ENCODE peak calls at places on chromosomes 12 and 14, in nine cellular contexts. One of them, this sample, is unnamed.

GRCh38 chr12:75913502-75914110 is 118.0 kb downstream of the PHLDA1 start:
- DNase-seq in kidney: no peak
- DNase-seq in NCI-H345: peak
- DNase-seq in activated CD4-positive, alpha-beta T cell treated with anti-CD3 and anti-CD28 coated beads, Interleukin-2, amount 10 ng/mL, durations not matched to agents 7 days and 5 days: no peak
- DNase-seq in hepatic stellate cell: no peak
- DNase-seq in NCI-H1417: no peak
- DNase-seq in brain microvascular endothelial cell: no peak
- DNase-seq in mesothelial cell of epicardium: no peak
- DNase-seq in NCI-H1436: no peak
- DNase-seq in this sample: no peak

GRCh38 chr14:26204362-26204953 is 393.4 kb downstream of the NOVA1 start:
- DNase-seq in NCI-H345: no peak
- DNase-seq in brain microvascular endothelial cell: no peak
- DNase-seq in activated CD4-positive, alpha-beta T cell treated with anti-CD3 and anti-CD28 coated beads, Interleukin-2, amount 10 ng/mL, durations not matched to agents 7 days and 5 days: no peak
- DNase-seq in mesothelial cell of epicardium: no peak
- DNase-seq in NCI-H1436: no peak
- DNase-seq in NCI-H1417: no peak
- DNase-seq in kidney: no peak
- DNase-seq in hepatic stellate cell: no peak
- DNase-seq in this sample: peak

GRCh38 chr14:76784881-76785280 is 23.6 kb downstream of the VASH1 start:
- DNase-seq in NCI-H1436: peak
- DNase-seq in NCI-H345: peak
- DNase-seq in NCI-H1417: peak
- DNase-seq in brain microvascular endothelial cell: peak
- DNase-seq in activated CD4-positive, alpha-beta T cell treated with anti-CD3 and anti-CD28 coated beads, Interleukin-2, amount 10 ng/mL, durations not matched to agents 7 days and 5 days: peak
- DNase-seq in kidney: no peak
- DNase-seq in mesothelial cell of epicardium: peak
- DNase-seq in hepatic stellate cell: peak
- DNase-seq in this sample: peak

GRCh38 chr12:116366456-116366776 is 88.9 kb upstream of the MED13L start:
- DNase-seq in NCI-H345: peak
- DNase-seq in brain microvascular endothelial cell: no peak
- DNase-seq in NCI-H1436: no peak
- DNase-seq in NCI-H1417: peak
- DNase-seq in activated CD4-positive, alpha-beta T cell treated with anti-CD3 and anti-CD28 coated beads, Interleukin-2, amount 10 ng/mL, durations not matched to agents 7 days and 5 days: no peak
- DNase-seq in kidney: peak
- DNase-seq in mesothelial cell of epicardium: no peak
- DNase-seq in hepatic stellate cell: no peak
- DNase-seq in this sample: no peak

GRCh38 chr12:46217686-46218508 is 50.9 kb downstream of the SLC38A1 start:
- DNase-seq in NCI-H1417: no peak
- DNase-seq in NCI-H345: no peak
- DNase-seq in kidney: no peak
- DNase-seq in NCI-H1436: no peak
- DNase-seq in mesothelial cell of epicardium: no peak
- DNase-seq in brain microvascular endothelial cell: no peak
- DNase-seq in activated CD4-positive, alpha-beta T cell treated with anti-CD3 and anti-CD28 coated beads, Interleukin-2, amount 10 ng/mL, durations not matched to agents 7 days and 5 days: peak
- DNase-seq in hepatic stellate cell: no peak
- DNase-seq in this sample: no peak

GRCh38 chr14:58711382-58711781 is 73.6 kb downstream of the DACT1 start:
- DNase-seq in brain microvascular endothelial cell: no peak
- DNase-seq in mesothelial cell of epicardium: no peak
- DNase-seq in NCI-H345: no peak
- DNase-seq in NCI-H1436: no peak
- DNase-seq in activated CD4-positive, alpha-beta T cell treated with anti-CD3 and anti-CD28 coated beads, Interleukin-2, amount 10 ng/mL, durations not matched to agents 7 days and 5 days: no peak
- DNase-seq in hepatic stellate cell: no peak
- DNase-seq in NCI-H1417: no peak
- DNase-seq in kidney: no peak
- DNase-seq in this sample: no peak

GRCh38 chr12:108583971-108584370 is 13.9 kb downstream of the TMEM119 start:
- DNase-seq in kidney: peak
- DNase-seq in brain microvascular endothelial cell: no peak
- DNase-seq in activated CD4-positive, alpha-beta T cell treated with anti-CD3 and anti-CD28 coated beads, Interleukin-2, amount 10 ng/mL, durations not matched to agents 7 days and 5 days: no peak
- DNase-seq in NCI-H1436: no peak
- DNase-seq in mesothelial cell of epicardium: no peak
- DNase-seq in hepatic stellate cell: no peak
- DNase-seq in NCI-H345: peak
- DNase-seq in NCI-H1417: peak
- DNase-seq in this sample: no peak

GRCh38 chr12:130838284-130838950 is 633 bp downstream of the STX2 start:
- DNase-seq in activated CD4-positive, alpha-beta T cell treated with anti-CD3 and anti-CD28 coated beads, Interleukin-2, amount 10 ng/mL, durations not matched to agents 7 days and 5 days: peak
- DNase-seq in NCI-H1417: peak
- DNase-seq in mesothelial cell of epicardium: peak
- DNase-seq in kidney: peak
- DNase-seq in hepatic stellate cell: peak
- DNase-seq in NCI-H1436: no peak
- DNase-seq in NCI-H345: peak
- DNase-seq in brain microvascular endothelial cell: peak
- DNase-seq in this sample: peak

GRCh38 chr12:57266681-57267080 is 15.7 kb upstream of the STAC3 start:
- DNase-seq in NCI-H1417: no peak
- DNase-seq in NCI-H345: no peak
- DNase-seq in NCI-H1436: no peak
- DNase-seq in brain microvascular endothelial cell: no peak
- DNase-seq in kidney: no peak
- DNase-seq in activated CD4-positive, alpha-beta T cell treated with anti-CD3 and anti-CD28 coated beads, Interleukin-2, amount 10 ng/mL, durations not matched to agents 7 days and 5 days: no peak
- DNase-seq in hepatic stellate cell: no peak
- DNase-seq in mesothelial cell of epicardium: no peak
- DNase-seq in this sample: no peak

GRCh38 chr12:46449856-46450255 is 77.3 kb upstream of the SLC38A2 start:
- DNase-seq in NCI-H1436: no peak
- DNase-seq in NCI-H1417: no peak
- DNase-seq in NCI-H345: no peak
- DNase-seq in kidney: no peak
- DNase-seq in mesothelial cell of epicardium: no peak
- DNase-seq in activated CD4-positive, alpha-beta T cell treated with anti-CD3 and anti-CD28 coated beads, Interleukin-2, amount 10 ng/mL, durations not matched to agents 7 days and 5 days: no peak
- DNase-seq in hepatic stellate cell: no peak
- DNase-seq in brain microvascular endothelial cell: no peak
- DNase-seq in this sample: no peak

GRCh38 chr12:132429122-132429931 is 60.6 kb upstream of the FBRSL1 start:
- DNase-seq in activated CD4-positive, alpha-beta T cell treated with anti-CD3 and anti-CD28 coated beads, Interleukin-2, amount 10 ng/mL, durations not matched to agents 7 days and 5 days: no peak
- DNase-seq in kidney: no peak
- DNase-seq in NCI-H1417: peak
- DNase-seq in hepatic stellate cell: no peak
- DNase-seq in mesothelial cell of epicardium: no peak
- DNase-seq in brain microvascular endothelial cell: no peak
- DNase-seq in NCI-H345: peak
- DNase-seq in NCI-H1436: peak
- DNase-seq in this sample: no peak